ENCODE peak calls at places on chromosomes 12 and 14, in seven cellular contexts. One of them, this sample, is unnamed.

GRCh38 chr12:67287311-67287710 is 18.2 kb downstream of the CAND1 start:
- DNase-seq in anterior cingulate cortex: no peak
- DNase-seq in BJ: no peak
- DNase-seq in NCI-H1105: no peak
- DNase-seq in GM03348: no peak
- DNase-seq in lung: no peak
- DNase-seq in hippocampal formation: no peak
- DNase-seq in this sample: no peak

GRCh38 chr14:51566831-51567582 is 84.7 kb upstream of the FRMD6 start:
- DNase-seq in hippocampal formation: no peak
- DNase-seq in lung: no peak
- DNase-seq in BJ: no peak
- DNase-seq in GM03348: no peak
- DNase-seq in anterior cingulate cortex: no peak
- DNase-seq in NCI-H1105: no peak
- DNase-seq in this sample: no peak

GRCh38 chr14:104496095-104496494 is 83.5 kb upstream of the C14orf180 start:
- DNase-seq in BJ: no peak
- DNase-seq in hippocampal formation: no peak
- DNase-seq in lung: no peak
- DNase-seq in GM03348: no peak
- DNase-seq in NCI-H1105: no peak
- DNase-seq in anterior cingulate cortex: no peak
- DNase-seq in this sample: no peak

GRCh38 chr14:75249251-75249957 is 29.2 kb upstream of the FOS start:
- DNase-seq in BJ: no peak
- DNase-seq in NCI-H1105: no peak
- DNase-seq in GM03348: no peak
- DNase-seq in lung: no peak
- DNase-seq in anterior cingulate cortex: no peak
- DNase-seq in hippocampal formation: no peak
- DNase-seq in this sample: no peak

GRCh38 chr14:74954947-74955228 is 509 bp downstream of the PGF start:
- DNase-seq in BJ: no peak
- DNase-seq in NCI-H1105: no peak
- DNase-seq in hippocampal formation: no peak
- DNase-seq in GM03348: no peak
- DNase-seq in anterior cingulate cortex: no peak
- DNase-seq in lung: no peak
- DNase-seq in this sample: no peak

GRCh38 chr12:6171409-6172015 is 28.7 kb upstream of the CD9 start:
- DNase-seq in BJ: no peak
- DNase-seq in lung: no peak
- DNase-seq in NCI-H1105: no peak
- DNase-seq in anterior cingulate cortex: no peak
- DNase-seq in hippocampal formation: no peak
- DNase-seq in GM03348: no peak
- DNase-seq in this sample: no peak

GRCh38 chr12:91846466-91847055 is 299.1 kb downstream of the BTG1 start:
- DNase-seq in anterior cingulate cortex: no peak
- DNase-seq in BJ: no peak
- DNase-seq in lung: no peak
- DNase-seq in NCI-H1105: no peak
- DNase-seq in GM03348: peak
- DNase-seq in hippocampal formation: no peak
- DNase-seq in this sample: no peak

GRCh38 chr12:108856428-108857157 is 790 bp downstream of the SSH1 start:
- DNase-seq in lung: peak
- DNase-seq in hippocampal formation: peak
- DNase-seq in anterior cingulate cortex: peak
- DNase-seq in GM03348: peak
- DNase-seq in NCI-H1105: no peak
- DNase-seq in BJ: peak
- DNase-seq in this sample: no peak

GRCh38 chr12:104649913-104650312 is 193.2 kb downstream of the CHST11 start:
- DNase-seq in lung: no peak
- DNase-seq in anterior cingulate cortex: no peak
- DNase-seq in NCI-H1105: no peak
- DNase-seq in hippocampal formation: no peak
- DNase-seq in BJ: no peak
- DNase-seq in GM03348: peak
- DNase-seq in this sample: no peak

GRCh38 chr14:70448633-70449032 is 3.3 kb upstream of the ADAM21 start:
- DNase-seq in lung: no peak
- DNase-seq in BJ: no peak
- DNase-seq in GM03348: peak
- DNase-seq in anterior cingulate cortex: no peak
- DNase-seq in NCI-H1105: no peak
- DNase-seq in hippocampal formation: no peak
- DNase-seq in this sample: no peak

GRCh38 chr12:52865090-52865944 is 16.5 kb upstream of the KRT78 start:
- DNase-seq in lung: peak
- DNase-seq in anterior cingulate cortex: peak
- DNase-seq in GM03348: peak
- DNase-seq in BJ: no peak
- DNase-seq in hippocampal formation: peak
- DNase-seq in NCI-H1105: peak
- DNase-seq in this sample: peak

This sample was measured in osteocyte.